ENCODE peak calls at places on chromosomes 5 and 9, in six cellular contexts. E is cardiac fibroblast, W is kidney, U is progenitor cell of endocrine pancreas, I is fibroblast of the aortic adventitia, Y is K562. J is an unnamed sample.

GRCh38 chr9:20508242-20508641 is 114.1 kb downstream of the MLLT3 start:
- DNase-seq in W (no peak), U (no peak), I (no peak), Y (no peak), E (peak), J (no peak)

GRCh38 chr5:146877783-146878470 is 630 bp downstream of the PPP2R2B start:
- DNase-seq in Y (no peak), E (peak), W (peak), I (peak), U (peak), J (peak)

GRCh38 chr5:166671818-166672217 is 1619.6 kb upstream of the WWC1 start:
- DNase-seq in Y (no peak), E (no peak), W (no peak), U (no peak), I (no peak), J (no peak)

GRCh38 chr9:3830296-3830695 is 304.5 kb upstream of the RFX3 start:
- DNase-seq in Y (no peak), U (no peak), E (peak), W (no peak), I (no peak), J (no peak)

GRCh38 chr9:105297442-105298097 is 53.1 kb downstream of the SLC44A1 start:
- DNase-seq in E (no peak), U (no peak), Y (no peak), I (no peak), W (no peak), J (peak)

GRCh38 chr5:179151521-179152118 is 91.4 kb downstream of the ZNF354C start:
- DNase-seq in E (no peak), I (no peak), Y (no peak), W (peak), U (no peak), J (no peak)

GRCh38 chr9:77946969-77947368 is 84.6 kb downstream of the GNAQ start:
- DNase-seq in I (no peak), U (no peak), W (no peak), Y (no peak), E (no peak), J (no peak)

GRCh38 chr9:126933334-126933980 is 18.9 kb downstream of the RALGPS1 start:
- DNase-seq in I (no peak), U (no peak), Y (peak), W (no peak), E (no peak), J (no peak)

GRCh38 chr9:116337015-116337414 is 183.4 kb downstream of the PAPPA start:
- DNase-seq in W (no peak), E (peak), Y (no peak), I (peak), U (no peak), J (no peak)

GRCh38 chr5:80781356-80781755 is 126.6 kb upstream of the DHFR start:
- DNase-seq in W (no peak), I (peak), E (peak), U (no peak), Y (no peak), J (no peak)

GRCh38 chr5:110038297-110038997 is 348.7 kb downstream of the MAN2A1 start:
- DNase-seq in U (no peak), I (peak), Y (no peak), W (no peak), E (peak), J (no peak)

GRCh38 chr5:172798422-172799215 is 27.6 kb upstream of the DUSP1 start:
- DNase-seq in W (no peak), I (peak), E (peak), Y (no peak), U (no peak), J (no peak)

GRCh38 chr5:139523635-139524445 is 37.3 kb upstream of the UBE2D2 start:
- DNase-seq in W (no peak), E (no peak), U (no peak), Y (no peak), I (no peak), J (no peak)

GRCh38 chr9:101018391-101018990 is 10.0 kb upstream of the PLPPR1 start:
- DNase-seq in I (no peak), Y (no peak), W (no peak), E (no peak), U (no peak), J (no peak)

GRCh38 chr9:138074516-138074915 is 196.9 kb downstream of the CACNA1B start:
- DNase-seq in E (no peak), Y (no peak), W (peak), U (no peak), I (no peak), J (no peak)

GRCh38 chr5:41118177-41118576 is 47.0 kb upstream of the MROH2B start:
- DNase-seq in U (no peak), W (no peak), I (no peak), E (no peak), Y (no peak), J (no peak)

GRCh38 chr5:41128291-41128690 is 57.1 kb upstream of the MROH2B start:
- DNase-seq in E (no peak), I (no peak), Y (no peak), U (no peak), W (no peak), J (no peak)

GRCh38 chr5:41120600-41120999 is 49.5 kb upstream of the MROH2B start:
- DNase-seq in E (no peak), U (no peak), I (no peak), W (no peak), Y (no peak), J (no peak)

DNA sequence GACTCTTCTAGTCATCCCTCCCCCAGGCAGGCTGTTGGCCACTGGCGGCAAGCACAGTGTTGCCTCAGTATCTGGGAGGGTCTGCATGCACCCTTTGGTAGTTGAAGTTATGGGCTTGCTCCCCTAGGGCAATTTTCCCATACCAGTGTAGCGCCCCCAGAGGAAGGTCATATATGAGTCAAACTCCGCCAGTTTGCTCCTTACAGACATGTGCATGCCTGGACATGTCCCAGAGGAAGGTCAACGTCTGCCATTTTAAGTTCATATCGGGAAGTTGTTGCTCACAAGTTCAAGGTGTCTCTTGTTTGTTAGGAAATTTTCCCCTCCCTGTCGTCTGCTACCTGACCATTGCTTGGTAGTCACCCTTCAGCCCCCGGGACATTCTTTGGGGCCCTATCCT is 51.3 kb upstream of the MROH2B start:
- DNase-seq in W (no peak), Y (peak), E (no peak), U (no peak), I (no peak), J (no peak)
- TF ChIP-seq CTCF in W (no peak), Y (peak), E (no peak), U (no peak), I (no peak), J (no peak)

DNA sequence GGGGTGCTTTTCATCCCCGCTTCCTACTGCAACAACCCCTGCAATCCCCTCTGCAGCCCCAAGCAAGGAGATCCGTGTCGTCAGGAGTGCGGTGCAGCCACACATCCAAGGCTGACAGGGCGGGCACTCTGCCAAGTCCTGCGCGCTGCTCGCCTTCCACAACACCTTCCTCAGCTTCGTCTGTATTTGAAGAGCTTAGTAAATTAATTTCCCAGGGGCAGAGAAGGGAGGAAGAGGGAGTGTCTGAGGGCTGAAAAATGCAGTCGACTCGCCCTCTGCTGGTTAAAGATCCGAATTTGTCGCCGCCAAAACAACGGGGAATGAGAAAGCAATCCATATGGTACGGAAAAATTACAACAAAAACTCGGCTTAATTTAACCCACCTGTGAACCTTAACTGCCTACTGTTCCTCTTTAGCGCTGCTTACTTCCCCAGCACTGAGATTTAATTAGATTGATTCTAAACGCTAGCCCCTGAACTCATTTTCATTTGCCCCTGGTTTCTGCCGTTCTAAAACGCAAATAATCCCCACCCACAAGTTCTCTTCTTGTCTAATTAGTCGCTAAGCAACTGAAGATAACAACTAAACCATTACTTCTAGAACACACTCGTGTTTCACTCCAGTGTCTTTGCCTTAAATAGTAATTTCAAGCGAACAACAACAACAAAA is 10.9 kb upstream of the PCDHB1 start:
- DNase-seq in E (peak), Y (no peak), I (no peak), W (peak), U (peak), J (peak)
- TF ChIP-seq CTCF in E (peak), Y (no peak), I (no peak), W (peak), U (peak), J (peak)

GRCh38 chr9:99012957-99013512 is 69.3 kb downstream of the COL15A1 start:
- DNase-seq in I (no peak), U (no peak), Y (peak), W (no peak), E (peak), J (no peak)
- TF ChIP-seq CTCF in I (peak), U (no peak), Y (peak), W (peak), E (peak), J (no peak)

DNA sequence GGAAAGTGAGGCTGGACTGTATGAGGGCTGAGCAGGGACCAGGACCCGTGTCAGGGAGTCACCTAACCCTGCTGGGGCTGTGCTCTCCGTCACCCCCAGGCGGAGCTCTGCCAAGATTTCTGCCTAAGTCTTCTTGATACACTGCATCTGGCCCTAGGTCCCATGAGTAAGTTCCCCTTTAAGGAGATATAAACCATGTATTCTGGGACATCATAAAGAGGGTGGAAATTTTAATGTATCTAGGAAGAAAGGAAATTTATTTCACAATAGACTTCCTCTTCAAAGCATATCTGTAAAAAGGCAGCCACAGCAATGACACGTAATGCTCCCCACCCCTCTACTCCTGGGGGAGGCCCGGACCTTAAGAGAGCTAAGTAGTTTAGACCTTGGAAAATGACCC is 183.4 kb downstream of the FBXL7 start:
- DNase-seq in Y (no peak), E (peak), I (no peak), U (no peak), W (peak), J (peak)
- TF ChIP-seq CTCF in Y (no peak), E (peak), I (peak), U (peak), W (no peak), J (peak)

J was measured in endothelial cell.